ENCODE peak calls at places on chromosomes 4 and X, in ten cellular contexts. Z, L, K, W, M, D, G, C, U and S are unnamed samples.

GRCh38 chr4:152094851-152095700 is 334.3 kb upstream of the GATB start:
- DNase-seq in L (no peak), K (no peak), C (no peak), W (no peak), M (peak; percentile 67), D (no peak), Z (peak; percentile 79), G (no peak), U (no peak), S (no peak)

GRCh38 chr4:116925900-116926457 is 159.4 kb downstream of the TRAM1L1 start:
- DNase-seq in U (peak; percentile 21), D (no peak), Z (peak; percentile 37), L (no peak), K (no peak), M (no peak), G (no peak), C (no peak), W (peak; percentile 69), S (no peak)

GRCh38 chrX:51825432-51825831 is 68.0 kb upstream of the MAGED1 start:
- DNase-seq in Z (no peak), D (no peak), G (no peak), K (peak; percentile 12), W (no peak), M (peak; percentile 38), L (no peak), U (no peak), C (no peak), S (no peak)

GRCh38 chr4:186642998-186643397 is 80.7 kb downstream of the FAT1 start:
- DNase-seq in M (no peak), K (no peak), D (no peak), Z (no peak), U (no peak), G (peak; percentile 38), W (no peak), L (no peak), C (no peak), S (no peak)

GRCh38 chr4:55545133-55545532 is 1.6 kb downstream of the CLOCK start:
- DNase-seq in G (no peak), U (no peak), Z (peak; percentile 32), D (no peak), L (no peak), K (peak; percentile 50), W (no peak), C (no peak), M (peak; percentile 28), S (no peak)

GRCh38 chr4:27016551-27016950 is 155.9 kb downstream of the STIM2 start:
- DNase-seq in U (no peak), W (no peak), C (no peak), D (no peak), L (no peak), G (no peak), K (no peak), Z (peak; percentile 83), M (peak; percentile 50), S (no peak)

GRCh38 chr4:3821580-3822229 is 55.5 kb downstream of the ADRA2C start:
- DNase-seq in Z (no peak), C (no peak), U (no peak), G (no peak), D (no peak), M (no peak), L (no peak), W (no peak), K (no peak), S (no peak)

GRCh38 chr4:78056265-78057129 is 626 bp upstream of the FRAS1 start:
- DNase-seq in D (peak; percentile 72), U (peak; percentile 21), C (peak; percentile 61), Z (peak; percentile 75), G (peak; percentile 70), L (peak; percentile 70), W (peak; percentile 75), K (peak; percentile 83), M (peak; percentile 24), S (no peak)

GRCh38 chr4:126405369-126405982 is 1090.7 kb downstream of the FAT4 start:
- DNase-seq in G (no peak), W (no peak), D (no peak), Z (peak; percentile 24), M (peak; percentile 39), K (peak; percentile 16), L (no peak), U (no peak), C (no peak), S (no peak)

GRCh38 chr4:74640111-74640903 is 154.0 kb downstream of the BTC start:
- DNase-seq in C (no peak), Z (peak; percentile 91), M (peak; percentile 92), L (no peak), G (no peak), K (no peak), U (no peak), D (no peak), W (no peak), S (no peak)

GRCh38 chr4:138178566-138178965 is 63.6 kb downstream of the SLC7A11 start:
- DNase-seq in Z (peak; percentile 66), G (no peak), U (no peak), C (no peak), W (no peak), D (no peak), L (no peak), K (peak; percentile 23), M (peak; percentile 51), S (no peak)

GRCh38 chrX:66632473-66632872 is 6.4 kb downstream of the EDA2R start:
- DNase-seq in K (peak; percentile 21), Z (peak; percentile 50), D (no peak), L (no peak), M (peak; percentile 28), G (no peak), C (no peak), W (no peak), U (no peak), S (no peak)

GRCh38 chrX:66635360-66635759 is 3.5 kb downstream of the EDA2R start:
- DNase-seq in M (peak; percentile 86), D (no peak), Z (peak; percentile 89), G (no peak), U (no peak), W (no peak), K (peak; percentile 46), C (no peak), L (peak; percentile 41), S (no peak)

GRCh38 chrX:66633541-66633940 is 5.3 kb downstream of the EDA2R start:
- DNase-seq in D (no peak), K (peak; percentile 60), L (peak; percentile 20), M (peak; percentile 76), W (no peak), C (no peak), U (no peak), G (no peak), Z (peak; percentile 87), S (no peak)

GRCh38 chrX:66632986-66633385 is 5.9 kb downstream of the EDA2R start:
- DNase-seq in G (no peak), C (no peak), U (no peak), W (no peak), M (peak; percentile 35), Z (peak; percentile 46), D (no peak), K (no peak), L (no peak), S (no peak)

DNA sequence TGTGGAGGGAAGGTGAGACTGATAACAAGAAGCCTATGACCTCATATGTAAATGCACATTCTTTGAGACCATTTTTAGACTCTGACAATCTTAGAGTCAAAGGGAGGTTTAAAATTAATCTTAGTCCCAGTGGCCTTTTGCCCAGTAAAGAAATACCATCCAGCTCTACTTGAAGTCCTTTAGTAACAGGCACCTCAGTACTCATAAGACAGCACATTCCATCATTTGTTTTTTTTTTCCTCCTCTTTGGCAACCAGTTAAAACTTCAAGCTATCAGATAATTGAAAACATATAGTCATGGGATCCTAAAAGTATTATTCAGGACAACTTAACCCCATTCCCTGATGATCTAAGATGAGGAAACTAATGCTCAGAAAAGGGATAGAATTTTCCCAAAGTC is 4.6 kb downstream of the EDA2R start:
- DNase-seq in Z (peak; percentile 51), K (no peak), W (no peak), U (no peak), G (no peak), M (peak; percentile 6), D (no peak), L (no peak), C (no peak), S (no peak)
- H3K27ac ChIP-seq in Z (peak overlapping the region; percentile 51), K (peak overlapping the region; percentile 79), W (no peak overlapping the region), U (no peak overlapping the region), G (no peak overlapping the region), M (no peak overlapping the region), D (no peak overlapping the region), L (peak overlapping the region; percentile 43), C (no peak overlapping the region), S (no peak overlapping the region)

GRCh38 chr4:80184053-80184790 is 13.1 kb upstream of the PRDM8 start:
- DNase-seq in K (peak; percentile 76), D (peak; percentile 78), L (peak; percentile 88), C (peak; percentile 84), Z (peak; percentile 77), W (peak; percentile 88), M (peak; percentile 82), U (peak; percentile 88), G (peak; percentile 87), S (peak; percentile 24)
- TF ChIP-seq CTCF in K (peak; percentile 89), D (peak; percentile 84), L (peak; percentile 72), C (peak; percentile 90), Z (peak; percentile 54), W (peak; percentile 70), M (peak; percentile 99), U (peak; percentile 87), G (peak; percentile 93), S (peak; percentile 79)

GRCh38 chrX:130118396-130118795 is 8.1 kb upstream of the ELF4 start:
- DNase-seq in C (no peak), W (no peak), D (no peak), L (peak; percentile 47), G (no peak), Z (peak; percentile 89), U (no peak), M (peak; percentile 81), K (peak; percentile 60), S (no peak)
- H3K4me3 ChIP-seq in C (no peak overlapping the region), W (no peak overlapping the region), D (no peak overlapping the region), L (no peak overlapping the region), G (no peak overlapping the region), Z (no peak overlapping the region), U (no peak overlapping the region), M (peak overlapping the region; percentile 36), K (no peak overlapping the region), S (no peak overlapping the region)

GRCh38 chrX:15911729-15912550 is 57.3 kb upstream of the AP1S2 start:
- DNase-seq in U (no peak), K (no peak), Z (no peak), D (no peak), M (no peak), L (no peak), W (no peak), G (no peak), C (peak; percentile 21), S (no peak)

GRCh38 chrX:15916704-15917084 is 62.1 kb upstream of the AP1S2 start:
- DNase-seq in D (no peak), U (no peak), G (no peak), M (peak; percentile 8), W (no peak), K (no peak), L (no peak), Z (peak; percentile 4), C (no peak), S (no peak)

GRCh38 chrX:15915959-15916703 is 61.5 kb upstream of the AP1S2 start:
- DNase-seq in C (no peak), D (no peak), M (peak; percentile 35), G (no peak), L (no peak), K (no peak), W (no peak), Z (peak; percentile 15), U (no peak), S (no peak)

GRCh38 chrX:15913161-15913560 is 58.5 kb upstream of the AP1S2 start:
- DNase-seq in K (no peak), D (no peak), Z (no peak), W (no peak), L (no peak), C (no peak), M (no peak), U (no peak), G (no peak), S (no peak)

GRCh38 chrX:15914486-15914885 is 59.9 kb upstream of the AP1S2 start:
- DNase-seq in M (no peak), D (no peak), C (no peak), G (no peak), W (no peak), U (no peak), K (no peak), L (no peak), Z (no peak), S (no peak)
- H3K27ac ChIP-seq in M (no peak overlapping the region), D (no peak overlapping the region), C (no peak overlapping the region), G (no peak overlapping the region), W (no peak overlapping the region), U (no peak overlapping the region), K (no peak overlapping the region), L (no peak overlapping the region), Z (no peak overlapping the region), S (no peak overlapping the region)